ENCODE peak calls at places on chromosomes 6 and 20, in four cellular contexts. G is endothelial cell of umbilical vein, O is Peyer's patch, X is testis. D is an unnamed sample.

GRCh38 chr6:82861121-82861520 is 204.5 kb downstream of the UBE3D start:
- DNase-seq in G (no peak), O (no peak), X (no peak), D (no peak)

GRCh38 chr20:41224281-41224680 is 86.9 kb downstream of the PLCG1 start:
- DNase-seq in G (no peak), O (no peak), X (no peak), D (no peak)

GRCh38 chr6:28474441-28475219 is 31.3 kb upstream of the ZSCAN23 start:
- DNase-seq in G (peak; percentile 72), O (no peak), X (no peak), D (no peak)

GRCh38 chr6:143271024-143271423 is 179.5 kb downstream of the ADAT2 start:
- DNase-seq in G (no peak), O (no peak), X (no peak), D (no peak)

GRCh38 chr6:136920858-136921520 is 1.1 kb upstream of the SLC35D3 start:
- DNase-seq in G (peak; percentile 14), O (no peak), X (no peak), D (no peak)

GRCh38 chr6:24489881-24490280 is 503 bp upstream of the GPLD1 start:
- DNase-seq in G (no peak), O (no peak), X (no peak), D (no peak)

GRCh38 chr6:6230286-6230685 is 90.2 kb downstream of the F13A1 start:
- DNase-seq in G (no peak), O (peak; percentile 85), X (no peak), D (no peak)

GRCh38 chr6:39344821-39345280 is 22.3 kb upstream of the KCNK16 start:
- DNase-seq in G (no peak), O (no peak), X (no peak), D (no peak)

GRCh38 chr6:132333639-132334516 is 67.4 kb downstream of the MOXD1 start:
- DNase-seq in G (peak; percentile 41), O (peak; percentile 68), X (no peak), D (no peak)

GRCh38 chr6:137903933-137904821 is 37.1 kb downstream of the TNFAIP3 start:
- DNase-seq in G (peak; percentile 36), O (no peak), X (no peak), D (no peak)

GRCh38 chr6:1346556-1347186 is 34.8 kb downstream of the FOXQ1 start:
- DNase-seq in G (no peak), O (no peak), X (no peak), D (no peak)

GRCh38 chr6:34519971-34520644 is 36.0 kb downstream of the SPDEF start:
- DNase-seq in G (no peak), O (no peak), X (no peak), D (no peak)

GRCh38 chr6:159935633-159936032 is 33.2 kb upstream of the IGF2R start:
- DNase-seq in G (no peak), O (no peak), X (no peak), D (no peak)

GRCh38 chr6:46850781-46851180 is 57.6 kb downstream of the MEP1A start:
- DNase-seq in G (peak; percentile 48), O (no peak), X (no peak), D (no peak)

GRCh38 chr6:84766118-84766683 is 1.8 kb upstream of the TBX18 start:
- DNase-seq in G (no peak), O (no peak), X (no peak), D (no peak)

GRCh38 chr20:57869951-57870315 is 160.1 kb upstream of the PMEPA1 start:
- DNase-seq in G (no peak), O (no peak), X (no peak), D (no peak)

GRCh38 chr6:44697333-44697732 is 309.8 kb downstream of the CDC5L start:
- DNase-seq in G (no peak), O (no peak), X (no peak), D (no peak)

GRCh38 chr6:28589234-28589951 is 63.7 kb downstream of the GPX5 start:
- DNase-seq in G (peak; percentile 81), O (no peak), X (peak; percentile 56), D (no peak)

GRCh38 chr20:46088409-46089075 is 1.2 kb downstream of the NCOA5 start:
- DNase-seq in G (peak; percentile 28), O (no peak), X (no peak), D (no peak)

GRCh38 chr6:128456510-128457244 is 63.7 kb downstream of the PTPRK start:
- DNase-seq in G (no peak), O (no peak), X (no peak), D (no peak)

GRCh38 chr20:60727425-60727824 is 524.6 kb upstream of the CDH4 start:
- DNase-seq in G (no peak), O (no peak), X (no peak), D (no peak)

GRCh38 chr6:109446072-109446471 is 5.5 kb downstream of the SMPD2 start:
- DNase-seq in G (no peak), O (no peak), X (no peak), D (no peak)

GRCh38 chr6:30891450-30891723 is 7.1 kb downstream of the DDR1 start:
- DNase-seq in G (no peak), O (no peak), X (no peak), D (no peak)

GRCh38 chr20:24235740-24236139 is 233.7 kb upstream of the SYNDIG1 start:
- DNase-seq in G (no peak), O (no peak), X (no peak), D (no peak)

GRCh38 chr6:130320908-130321307 is 44.9 kb upstream of the TMEM200A start:
- DNase-seq in G (no peak), O (no peak), X (no peak), D (no peak)

GRCh38 chr20:36109251-36109947 is 45.1 kb upstream of the EPB41L1 start:
- DNase-seq in G (no peak), O (no peak), X (no peak), D (no peak)

DNA sequence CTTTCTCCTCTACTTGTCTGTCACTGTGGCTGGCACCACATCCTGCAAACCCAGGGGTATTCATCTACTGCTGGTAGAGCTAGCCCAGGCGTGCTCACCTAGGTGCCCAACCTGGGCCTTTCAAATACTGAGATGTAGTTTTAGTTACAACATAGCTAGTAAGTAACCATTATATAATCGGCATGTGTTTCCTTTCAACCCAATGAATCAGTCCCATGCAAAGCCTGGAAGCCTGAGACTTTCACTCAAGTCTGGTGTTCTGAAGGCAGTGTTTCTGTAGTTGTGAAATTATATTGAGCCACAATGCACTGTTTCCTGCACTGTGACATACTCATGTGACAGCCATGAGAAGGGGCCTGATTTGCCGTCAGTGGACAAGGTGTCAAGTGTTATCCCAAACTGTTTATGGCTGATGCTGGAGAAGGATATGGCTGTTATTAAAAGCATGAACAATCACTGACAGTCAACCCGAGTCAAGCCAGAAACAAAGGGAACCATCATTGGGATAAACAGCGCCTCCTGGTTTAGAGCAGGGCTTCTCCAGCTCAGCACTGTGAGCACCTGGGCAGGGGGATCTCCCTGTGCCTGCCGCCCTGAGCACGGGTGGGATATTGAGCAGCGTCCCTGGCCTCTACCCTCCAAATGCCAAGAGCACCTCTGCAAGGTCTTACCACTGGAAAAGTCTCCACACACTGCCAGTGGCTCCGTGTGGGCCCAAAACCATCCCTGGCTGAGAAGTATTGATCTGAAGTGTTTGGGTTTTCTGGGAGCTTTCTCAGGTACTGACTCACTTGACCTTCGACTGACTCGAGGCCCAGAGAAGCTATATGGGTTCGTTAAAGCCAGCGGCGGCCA is 1.6 kb downstream of the PSMA7 start:
- DNase-seq in G (peak; percentile 37), O (peak; percentile 56), X (no peak), D (no peak)
- TF ChIP-seq POLR2A in G (no peak), O (no peak), X (no peak), D (no peak)

DNA sequence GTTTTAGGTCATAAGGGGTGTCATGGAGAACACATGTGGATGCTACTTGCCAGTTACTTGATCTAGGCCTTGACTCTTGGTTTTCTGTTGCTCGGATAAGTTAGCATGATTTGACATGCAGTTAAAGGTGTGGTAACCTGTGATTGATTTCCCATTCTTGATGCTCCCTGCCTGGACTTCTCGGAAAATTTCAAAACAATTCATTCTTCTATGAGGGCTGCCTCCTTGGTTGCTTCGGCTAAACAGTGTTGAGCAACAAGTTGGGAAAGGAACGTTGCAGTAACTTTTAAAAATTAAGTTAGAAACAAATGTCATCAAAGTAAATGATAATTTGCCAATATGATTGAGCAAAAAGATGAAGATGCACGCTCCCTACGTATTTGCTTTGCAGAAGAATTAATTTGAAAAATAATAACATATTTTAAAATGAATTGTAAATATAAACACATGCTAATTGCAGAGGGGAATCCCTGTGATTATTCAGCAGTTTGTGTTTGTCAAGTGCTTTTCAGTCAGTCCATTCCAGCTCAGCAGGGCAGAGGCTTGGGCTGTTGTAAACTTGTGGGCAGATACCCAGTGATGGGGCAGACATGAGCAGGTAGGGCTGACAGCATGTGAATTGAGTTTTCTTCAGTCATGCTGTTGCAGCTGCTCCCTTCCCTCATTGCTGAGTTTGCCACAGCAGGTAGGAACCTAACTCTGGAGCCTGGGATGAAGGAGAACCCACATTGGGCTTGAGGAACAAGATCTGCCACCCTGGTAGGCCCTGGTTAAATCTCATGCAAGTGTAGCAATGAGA is 110.2 kb downstream of the ESR1 start:
- DNase-seq in G (no peak), O (no peak), X (no peak), D (no peak)
- H3K27ac ChIP-seq in G (no peak overlapping the region), O (no peak overlapping the region), X (no peak overlapping the region), D (peak overlapping the region; percentile 70)

GRCh38 chr6:169931223-169931760 is 179.9 kb downstream of the ERMARD start:
- DNase-seq in G (no peak), O (no peak), X (no peak), D (no peak)
- TF ChIP-seq POLR2A in G (no peak), O (no peak), X (no peak), D (no peak)

DNA sequence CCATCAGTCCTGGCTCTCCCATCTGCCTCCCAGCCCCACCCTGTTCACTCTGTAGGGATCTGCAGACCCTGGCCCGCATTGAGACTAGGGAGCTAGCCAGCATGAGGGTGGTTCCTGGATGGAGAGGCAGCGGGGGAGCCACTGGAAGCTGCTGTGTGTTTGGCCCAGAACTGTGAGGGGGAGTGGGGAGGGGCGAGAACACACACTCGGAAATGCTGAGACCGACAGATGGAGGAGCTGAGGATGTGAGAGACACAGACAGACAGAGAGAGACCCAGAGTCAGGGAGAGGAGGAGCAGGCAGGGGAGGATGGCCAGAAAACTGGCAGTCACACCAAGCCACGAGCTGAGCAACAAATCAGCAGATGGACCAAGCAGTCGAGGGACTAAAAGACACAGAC is 17.2 kb downstream of the XKR7 start:
- DNase-seq in G (no peak), O (no peak), X (no peak), D (no peak)
- H3K27ac ChIP-seq in G (no peak overlapping the region), O (no peak overlapping the region), X (no peak overlapping the region), D (no peak overlapping the region)

D was measured in esophagus squamous epithelium.